ENCODE peak calls at places on chromosomes 13 and 19, in six cellular contexts. One of them, this sample, is unnamed.

GRCh38 chr13:36057041-36057440 is 74.1 kb downstream of the DCLK1 start:
- DNase-seq in activated naive CD4-positive, alpha-beta T cell treated with anti-CD3 and anti-CD28 coated beads, Interleukin-2, amount 10 ng/mL, durations not matched to agents 7 days and 5 days: no peak
- DNase-seq in fibroblast of the aortic adventitia: no peak
- DNase-seq in T-helper 2 cell: no peak
- DNase-seq in heart right ventricle: no peak
- DNase-seq in stimulated activated CD4-positive, alpha-beta T cell treated with anti-CD3 and anti-CD28 coated beads, Interleukin-2, amount 100 ng/mL, for 24 hours: no peak
- DNase-seq in this sample: no peak

GRCh38 chr19:1239796-1240737 is 1.5 kb upstream of the ATP5F1D start:
- DNase-seq in stimulated activated CD4-positive, alpha-beta T cell treated with anti-CD3 and anti-CD28 coated beads, Interleukin-2, amount 100 ng/mL, for 24 hours: peak
- DNase-seq in T-helper 2 cell: peak
- DNase-seq in fibroblast of the aortic adventitia: peak
- DNase-seq in heart right ventricle: peak
- DNase-seq in activated naive CD4-positive, alpha-beta T cell treated with anti-CD3 and anti-CD28 coated beads, Interleukin-2, amount 10 ng/mL, durations not matched to agents 7 days and 5 days: peak
- DNase-seq in this sample: peak

GRCh38 chr19:28917661-28918060 is 295.3 kb downstream of the UQCRFS1 start:
- DNase-seq in activated naive CD4-positive, alpha-beta T cell treated with anti-CD3 and anti-CD28 coated beads, Interleukin-2, amount 10 ng/mL, durations not matched to agents 7 days and 5 days: no peak
- DNase-seq in T-helper 2 cell: no peak
- DNase-seq in heart right ventricle: no peak
- DNase-seq in stimulated activated CD4-positive, alpha-beta T cell treated with anti-CD3 and anti-CD28 coated beads, Interleukin-2, amount 100 ng/mL, for 24 hours: no peak
- DNase-seq in fibroblast of the aortic adventitia: no peak
- DNase-seq in this sample: no peak

GRCh38 chr19:792361-792885 is 4.8 kb upstream of the PTBP1 start:
- DNase-seq in fibroblast of the aortic adventitia: no peak
- DNase-seq in activated naive CD4-positive, alpha-beta T cell treated with anti-CD3 and anti-CD28 coated beads, Interleukin-2, amount 10 ng/mL, durations not matched to agents 7 days and 5 days: no peak
- DNase-seq in T-helper 2 cell: no peak
- DNase-seq in heart right ventricle: peak
- DNase-seq in stimulated activated CD4-positive, alpha-beta T cell treated with anti-CD3 and anti-CD28 coated beads, Interleukin-2, amount 100 ng/mL, for 24 hours: no peak
- DNase-seq in this sample: no peak

GRCh38 chr19:16834747-16835146 is 5.5 kb downstream of the SIN3B start:
- DNase-seq in stimulated activated CD4-positive, alpha-beta T cell treated with anti-CD3 and anti-CD28 coated beads, Interleukin-2, amount 100 ng/mL, for 24 hours: no peak
- DNase-seq in fibroblast of the aortic adventitia: no peak
- DNase-seq in activated naive CD4-positive, alpha-beta T cell treated with anti-CD3 and anti-CD28 coated beads, Interleukin-2, amount 10 ng/mL, durations not matched to agents 7 days and 5 days: no peak
- DNase-seq in heart right ventricle: no peak
- DNase-seq in T-helper 2 cell: no peak
- DNase-seq in this sample: no peak

GRCh38 chr13:110819203-110820014 is 95.5 kb downstream of the ANKRD10 start:
- DNase-seq in stimulated activated CD4-positive, alpha-beta T cell treated with anti-CD3 and anti-CD28 coated beads, Interleukin-2, amount 100 ng/mL, for 24 hours: peak
- DNase-seq in activated naive CD4-positive, alpha-beta T cell treated with anti-CD3 and anti-CD28 coated beads, Interleukin-2, amount 10 ng/mL, durations not matched to agents 7 days and 5 days: peak
- DNase-seq in fibroblast of the aortic adventitia: peak
- DNase-seq in T-helper 2 cell: peak
- DNase-seq in heart right ventricle: peak
- DNase-seq in this sample: peak

GRCh38 chr13:49895826-49896225 is 40.3 kb downstream of the SPRYD7 start:
- DNase-seq in T-helper 2 cell: no peak
- DNase-seq in activated naive CD4-positive, alpha-beta T cell treated with anti-CD3 and anti-CD28 coated beads, Interleukin-2, amount 10 ng/mL, durations not matched to agents 7 days and 5 days: no peak
- DNase-seq in stimulated activated CD4-positive, alpha-beta T cell treated with anti-CD3 and anti-CD28 coated beads, Interleukin-2, amount 100 ng/mL, for 24 hours: no peak
- DNase-seq in heart right ventricle: no peak
- DNase-seq in fibroblast of the aortic adventitia: no peak
- DNase-seq in this sample: no peak

GRCh38 chr13:27830010-27830409 is 37.7 kb downstream of the GSX1 start:
- DNase-seq in T-helper 2 cell: peak
- DNase-seq in fibroblast of the aortic adventitia: peak
- DNase-seq in activated naive CD4-positive, alpha-beta T cell treated with anti-CD3 and anti-CD28 coated beads, Interleukin-2, amount 10 ng/mL, durations not matched to agents 7 days and 5 days: peak
- DNase-seq in stimulated activated CD4-positive, alpha-beta T cell treated with anti-CD3 and anti-CD28 coated beads, Interleukin-2, amount 100 ng/mL, for 24 hours: peak
- DNase-seq in heart right ventricle: peak
- DNase-seq in this sample: peak

GRCh38 chr19:4636151-4636717 is 3.1 kb upstream of the TNFAIP8L1 start:
- DNase-seq in heart right ventricle: peak
- DNase-seq in activated naive CD4-positive, alpha-beta T cell treated with anti-CD3 and anti-CD28 coated beads, Interleukin-2, amount 10 ng/mL, durations not matched to agents 7 days and 5 days: peak
- DNase-seq in T-helper 2 cell: peak
- DNase-seq in stimulated activated CD4-positive, alpha-beta T cell treated with anti-CD3 and anti-CD28 coated beads, Interleukin-2, amount 100 ng/mL, for 24 hours: peak
- DNase-seq in fibroblast of the aortic adventitia: peak
- DNase-seq in this sample: peak

GRCh38 chr13:85798999-85799646 is at the start of gene SLITRK6:
- DNase-seq in stimulated activated CD4-positive, alpha-beta T cell treated with anti-CD3 and anti-CD28 coated beads, Interleukin-2, amount 100 ng/mL, for 24 hours: no peak
- DNase-seq in heart right ventricle: no peak
- DNase-seq in activated naive CD4-positive, alpha-beta T cell treated with anti-CD3 and anti-CD28 coated beads, Interleukin-2, amount 10 ng/mL, durations not matched to agents 7 days and 5 days: no peak
- DNase-seq in fibroblast of the aortic adventitia: peak
- DNase-seq in T-helper 2 cell: no peak
- DNase-seq in this sample: no peak

GRCh38 chr13:41196620-41197019 is 2.3 kb upstream of the KBTBD7 start:
- DNase-seq in heart right ventricle: no peak
- DNase-seq in fibroblast of the aortic adventitia: peak
- DNase-seq in stimulated activated CD4-positive, alpha-beta T cell treated with anti-CD3 and anti-CD28 coated beads, Interleukin-2, amount 100 ng/mL, for 24 hours: no peak
- DNase-seq in activated naive CD4-positive, alpha-beta T cell treated with anti-CD3 and anti-CD28 coated beads, Interleukin-2, amount 10 ng/mL, durations not matched to agents 7 days and 5 days: no peak
- DNase-seq in T-helper 2 cell: no peak
- DNase-seq in this sample: no peak

GRCh38 chr19:5838437-5839311 is 828 bp downstream of the FUT6 start:
- DNase-seq in fibroblast of the aortic adventitia: no peak
- DNase-seq in T-helper 2 cell: no peak
- DNase-seq in activated naive CD4-positive, alpha-beta T cell treated with anti-CD3 and anti-CD28 coated beads, Interleukin-2, amount 10 ng/mL, durations not matched to agents 7 days and 5 days: no peak
- DNase-seq in stimulated activated CD4-positive, alpha-beta T cell treated with anti-CD3 and anti-CD28 coated beads, Interleukin-2, amount 100 ng/mL, for 24 hours: no peak
- DNase-seq in heart right ventricle: no peak
- DNase-seq in this sample: no peak

GRCh38 chr19:18915639-18916038 is 3.5 kb downstream of the COPE start:
- DNase-seq in activated naive CD4-positive, alpha-beta T cell treated with anti-CD3 and anti-CD28 coated beads, Interleukin-2, amount 10 ng/mL, durations not matched to agents 7 days and 5 days: peak
- DNase-seq in T-helper 2 cell: no peak
- DNase-seq in heart right ventricle: no peak
- DNase-seq in fibroblast of the aortic adventitia: peak
- DNase-seq in stimulated activated CD4-positive, alpha-beta T cell treated with anti-CD3 and anti-CD28 coated beads, Interleukin-2, amount 100 ng/mL, for 24 hours: no peak
- DNase-seq in this sample: peak

GRCh38 chr19:51615991-51616390 is 14.2 kb downstream of the SIGLEC5 start:
- DNase-seq in activated naive CD4-positive, alpha-beta T cell treated with anti-CD3 and anti-CD28 coated beads, Interleukin-2, amount 10 ng/mL, durations not matched to agents 7 days and 5 days: no peak
- DNase-seq in fibroblast of the aortic adventitia: no peak
- DNase-seq in T-helper 2 cell: no peak
- DNase-seq in stimulated activated CD4-positive, alpha-beta T cell treated with anti-CD3 and anti-CD28 coated beads, Interleukin-2, amount 100 ng/mL, for 24 hours: no peak
- DNase-seq in heart right ventricle: no peak
- DNase-seq in this sample: no peak

GRCh38 chr19:32388393-32388724 is 17.2 kb upstream of the DPY19L3 start:
- DNase-seq in stimulated activated CD4-positive, alpha-beta T cell treated with anti-CD3 and anti-CD28 coated beads, Interleukin-2, amount 100 ng/mL, for 24 hours: no peak
- DNase-seq in heart right ventricle: no peak
- DNase-seq in activated naive CD4-positive, alpha-beta T cell treated with anti-CD3 and anti-CD28 coated beads, Interleukin-2, amount 10 ng/mL, durations not matched to agents 7 days and 5 days: no peak
- DNase-seq in T-helper 2 cell: no peak
- DNase-seq in fibroblast of the aortic adventitia: no peak
- DNase-seq in this sample: no peak

GRCh38 chr19:50344661-50345318 is 15.6 kb upstream of the KCNC3 start:
- DNase-seq in activated naive CD4-positive, alpha-beta T cell treated with anti-CD3 and anti-CD28 coated beads, Interleukin-2, amount 10 ng/mL, durations not matched to agents 7 days and 5 days: no peak
- DNase-seq in T-helper 2 cell: no peak
- DNase-seq in stimulated activated CD4-positive, alpha-beta T cell treated with anti-CD3 and anti-CD28 coated beads, Interleukin-2, amount 100 ng/mL, for 24 hours: no peak
- DNase-seq in fibroblast of the aortic adventitia: no peak
- DNase-seq in heart right ventricle: no peak
- DNase-seq in this sample: no peak

GRCh38 chr13:80527400-80527799 is 186.5 kb upstream of the SPRY2 start:
- DNase-seq in fibroblast of the aortic adventitia: no peak
- DNase-seq in activated naive CD4-positive, alpha-beta T cell treated with anti-CD3 and anti-CD28 coated beads, Interleukin-2, amount 10 ng/mL, durations not matched to agents 7 days and 5 days: no peak
- DNase-seq in T-helper 2 cell: no peak
- DNase-seq in stimulated activated CD4-positive, alpha-beta T cell treated with anti-CD3 and anti-CD28 coated beads, Interleukin-2, amount 100 ng/mL, for 24 hours: no peak
- DNase-seq in heart right ventricle: no peak
- DNase-seq in this sample: no peak

GRCh38 chr13:108609353-108609752 is 20.1 kb upstream of the MYO16 start:
- DNase-seq in fibroblast of the aortic adventitia: peak
- DNase-seq in activated naive CD4-positive, alpha-beta T cell treated with anti-CD3 and anti-CD28 coated beads, Interleukin-2, amount 10 ng/mL, durations not matched to agents 7 days and 5 days: no peak
- DNase-seq in stimulated activated CD4-positive, alpha-beta T cell treated with anti-CD3 and anti-CD28 coated beads, Interleukin-2, amount 100 ng/mL, for 24 hours: no peak
- DNase-seq in heart right ventricle: no peak
- DNase-seq in T-helper 2 cell: no peak
- DNase-seq in this sample: peak

GRCh38 chr19:4649392-4650094 is 10.2 kb downstream of the TNFAIP8L1 start:
- DNase-seq in activated naive CD4-positive, alpha-beta T cell treated with anti-CD3 and anti-CD28 coated beads, Interleukin-2, amount 10 ng/mL, durations not matched to agents 7 days and 5 days: no peak
- DNase-seq in fibroblast of the aortic adventitia: no peak
- DNase-seq in T-helper 2 cell: no peak
- DNase-seq in heart right ventricle: no peak
- DNase-seq in stimulated activated CD4-positive, alpha-beta T cell treated with anti-CD3 and anti-CD28 coated beads, Interleukin-2, amount 100 ng/mL, for 24 hours: no peak
- DNase-seq in this sample: no peak

GRCh38 chr13:30119476-30119875 is 187.9 kb downstream of the KATNAL1 start:
- DNase-seq in fibroblast of the aortic adventitia: peak
- DNase-seq in heart right ventricle: no peak
- DNase-seq in activated naive CD4-positive, alpha-beta T cell treated with anti-CD3 and anti-CD28 coated beads, Interleukin-2, amount 10 ng/mL, durations not matched to agents 7 days and 5 days: peak
- DNase-seq in T-helper 2 cell: no peak
- DNase-seq in stimulated activated CD4-positive, alpha-beta T cell treated with anti-CD3 and anti-CD28 coated beads, Interleukin-2, amount 100 ng/mL, for 24 hours: no peak
- DNase-seq in this sample: peak

GRCh38 chr19:41945135-41945766 is 13.9 kb downstream of the RABAC1 start:
- DNase-seq in fibroblast of the aortic adventitia: no peak
- DNase-seq in activated naive CD4-positive, alpha-beta T cell treated with anti-CD3 and anti-CD28 coated beads, Interleukin-2, amount 10 ng/mL, durations not matched to agents 7 days and 5 days: peak
- DNase-seq in T-helper 2 cell: peak
- DNase-seq in stimulated activated CD4-positive, alpha-beta T cell treated with anti-CD3 and anti-CD28 coated beads, Interleukin-2, amount 100 ng/mL, for 24 hours: peak
- DNase-seq in heart right ventricle: no peak
- DNase-seq in this sample: no peak

GRCh38 chr13:75181906-75182305 is 300.1 kb downstream of the TBC1D4 start:
- DNase-seq in activated naive CD4-positive, alpha-beta T cell treated with anti-CD3 and anti-CD28 coated beads, Interleukin-2, amount 10 ng/mL, durations not matched to agents 7 days and 5 days: no peak
- DNase-seq in T-helper 2 cell: no peak
- DNase-seq in fibroblast of the aortic adventitia: peak
- DNase-seq in stimulated activated CD4-positive, alpha-beta T cell treated with anti-CD3 and anti-CD28 coated beads, Interleukin-2, amount 100 ng/mL, for 24 hours: no peak
- DNase-seq in heart right ventricle: no peak
- DNase-seq in this sample: peak

GRCh38 chr13:30026093-30026492 is 175.7 kb upstream of the UBL3 start:
- DNase-seq in stimulated activated CD4-positive, alpha-beta T cell treated with anti-CD3 and anti-CD28 coated beads, Interleukin-2, amount 100 ng/mL, for 24 hours: no peak
- DNase-seq in heart right ventricle: no peak
- DNase-seq in activated naive CD4-positive, alpha-beta T cell treated with anti-CD3 and anti-CD28 coated beads, Interleukin-2, amount 10 ng/mL, durations not matched to agents 7 days and 5 days: no peak
- DNase-seq in T-helper 2 cell: no peak
- DNase-seq in fibroblast of the aortic adventitia: peak
- DNase-seq in this sample: peak

GRCh38 chr19:35732540-35733179 is 9.6 kb downstream of the IGFLR1 start:
- DNase-seq in activated naive CD4-positive, alpha-beta T cell treated with anti-CD3 and anti-CD28 coated beads, Interleukin-2, amount 10 ng/mL, durations not matched to agents 7 days and 5 days: no peak
- DNase-seq in T-helper 2 cell: no peak
- DNase-seq in stimulated activated CD4-positive, alpha-beta T cell treated with anti-CD3 and anti-CD28 coated beads, Interleukin-2, amount 100 ng/mL, for 24 hours: no peak
- DNase-seq in fibroblast of the aortic adventitia: no peak
- DNase-seq in heart right ventricle: no peak
- DNase-seq in this sample: no peak